ENCODE peak calls at places on chromosomes 16 and 17, in nine cellular contexts. L is HFFc6; I is stimulated activated naive CD8-positive, alpha-beta T cell treated with anti-CD3 and anti-CD28 coated beads, Interleukin-15, Interleukin-2, amounts not matched to agents 100 U/mL and 50 U/mL, for 24 hours; X is spleen; C is NCI-H1105 treated with DMSO at 0.1 percent for 48 hours; S is bronchial epithelial cell; U is pons; N is GM04504; G is stimulated activated CD4-positive, alpha-beta T cell treated with anti-CD3 and anti-CD28 coated beads, Interleukin-12 subunit alpha, Interleukin-12 subunit beta, amount 100 ng/mL, for 4 hours. Z is an unnamed sample.

GRCh38 chr17:48556534-48557401 is 11.9 kb upstream of the HOXB2 start:
- DNase-seq in L (no peak), X (no peak), S (no peak), I (no peak), N (no peak), U (no peak), G (no peak), C (no peak), Z (no peak)

GRCh38 chr17:17044846-17045561 is 2.7 kb downstream of the MPRIP start:
- DNase-seq in U (peak), C (no peak), G (no peak), L (peak), N (peak), I (no peak), X (peak), S (peak), Z (peak)

GRCh38 chr17:72120878-72121163 is at the start of gene SOX9:
- DNase-seq in I (no peak), N (peak), G (no peak), C (peak), L (peak), S (peak), X (no peak), U (peak), Z (peak)

GRCh38 chr17:31513731-31514427 is 122.4 kb downstream of the RAB11FIP4 start:
- DNase-seq in X (peak), G (no peak), L (no peak), S (no peak), N (no peak), I (no peak), C (no peak), U (no peak), Z (no peak)

GRCh38 chr17:39208893-39209292 is 8.8 kb downstream of the RPL19 start:
- DNase-seq in I (peak), L (no peak), G (no peak), N (no peak), C (no peak), U (no peak), X (peak), S (no peak), Z (no peak)

GRCh38 chr17:19897901-19898300 is 30.2 kb upstream of the ULK2 start:
- DNase-seq in G (no peak), S (peak), X (no peak), L (peak), C (no peak), U (no peak), I (no peak), N (peak), Z (no peak)

GRCh38 chr17:689556-690247 is 24.9 kb downstream of the VPS53 start:
- DNase-seq in L (no peak), N (no peak), X (no peak), S (no peak), U (no peak), C (no peak), I (no peak), G (no peak), Z (no peak)

GRCh38 chr16:4064950-4065352 is 51.3 kb downstream of the ADCY9 start:
- DNase-seq in C (no peak), U (no peak), X (no peak), G (peak), L (no peak), S (peak), I (peak), N (no peak), Z (peak)

GRCh38 chr17:32323784-32324590 is 18.0 kb downstream of the C17orf75 start:
- DNase-seq in I (peak), C (no peak), G (no peak), S (peak), U (no peak), X (peak), N (no peak), L (no peak), Z (no peak)

GRCh38 chr16:54121539-54122295 is 164.9 kb downstream of the IRX3 start:
- DNase-seq in S (no peak), N (no peak), X (no peak), C (no peak), I (no peak), U (no peak), L (no peak), G (no peak), Z (no peak)

GRCh38 chr16:28324235-28324886 is 32.0 kb downstream of the SBK1 start:
- DNase-seq in N (no peak), L (no peak), S (peak), X (peak), I (no peak), C (no peak), G (no peak), U (no peak), Z (peak)

GRCh38 chr16:65125871-65126270 is 4.0 kb upstream of the CDH11 start:
- DNase-seq in L (no peak), S (peak), C (no peak), G (no peak), N (no peak), U (no peak), I (no peak), X (no peak), Z (no peak)

GRCh38 chr17:17713839-17714238 is 32.6 kb downstream of the RAI1 start:
- DNase-seq in L (peak), I (no peak), U (no peak), S (peak), X (no peak), G (no peak), C (no peak), N (no peak), Z (no peak)

GRCh38 chr17:2380225-2380922 is 20.5 kb downstream of the MNT start:
- DNase-seq in N (no peak), X (no peak), I (no peak), G (no peak), C (no peak), U (no peak), S (no peak), L (no peak), Z (no peak)

GRCh38 chr17:14630025-14630424 is 329.1 kb downstream of the HS3ST3B1 start:
- DNase-seq in L (no peak), I (no peak), C (no peak), X (no peak), N (no peak), U (no peak), G (no peak), S (no peak), Z (no peak)

GRCh38 chr17:40598928-40599627 is 33.8 kb upstream of the CCR7 start:
- DNase-seq in U (peak), G (peak), N (no peak), I (peak), X (peak), C (no peak), L (no peak), S (no peak), Z (no peak)

GRCh38 chr16:22235839-22236745 is 30.0 kb downstream of the EEF2K start:
- DNase-seq in U (no peak), N (no peak), C (peak), L (no peak), I (no peak), X (no peak), G (no peak), S (peak), Z (no peak)

Z was measured in DMS153.